ENCODE peak calls at places on chromosomes 4 and X, in eight cellular contexts. R is hepatocyte, T is stomach, B is tibial artery, M is sigmoid colon, N is fibroblast of pulmonary artery, H is ovary, F is GM12865. U is an unnamed sample.

GRCh38 chr4:153728151-153728550 is 31.7 kb downstream of the RNF175 start:
- DNase-seq in M (no peak), R (no peak), H (no peak), T (no peak), B (no peak), F (peak; percentile 6), N (no peak), U (no peak)

GRCh38 chr4:183074288-183074990 is 24.6 kb upstream of the WWC2 start:
- DNase-seq in B (no peak), M (no peak), R (no peak), T (no peak), H (no peak), N (peak; percentile 51), F (no peak), U (no peak)

GRCh38 chrX:63363788-63364187 is 12.7 kb upstream of the SPIN4 start:
- DNase-seq in F (no peak), T (no peak), B (no peak), H (no peak), M (no peak), N (no peak), R (no peak), U (no peak)

GRCh38 chr4:107825072-107825789 is 499 bp downstream of the SGMS2 start:
- DNase-seq in H (no peak), R (peak; percentile 72), M (peak; percentile 83), T (peak; percentile 43), N (peak; percentile 58), F (no peak), B (peak; percentile 77), U (no peak)

GRCh38 chrX:40573763-40574162 is 7.0 kb upstream of the ATP6AP2 start:
- DNase-seq in T (no peak), N (peak; percentile 17), H (no peak), R (no peak), F (peak; percentile 55), M (no peak), B (no peak), U (no peak)

GRCh38 chr4:151983854-151984253 is 223.0 kb upstream of the GATB start:
- DNase-seq in N (no peak), F (no peak), M (no peak), H (peak; percentile 26), B (no peak), R (peak; percentile 16), T (no peak), U (peak; percentile 6)

GRCh38 chrX:109826954-109827708 is 94.1 kb upstream of the ACSL4 start:
- DNase-seq in N (peak; percentile 75), H (no peak), F (no peak), R (peak; percentile 31), T (no peak), B (no peak), M (no peak), U (no peak)

GRCh38 chr4:99790796-99791617 is 25.6 kb upstream of the DAPP1 start:
- DNase-seq in F (no peak), T (no peak), R (no peak), B (no peak), N (peak; percentile 13), H (no peak), M (no peak), U (no peak)

GRCh38 chr4:73653695-73654106 is 33.5 kb upstream of the RASSF6 start:
- DNase-seq in M (no peak), R (peak; percentile 65), H (no peak), F (peak; percentile 65), T (peak; percentile 81), B (no peak), N (peak; percentile 75), U (peak; percentile 88)

GRCh38 chr4:22202351-22203343 is 254.1 kb upstream of the KCNIP4 start:
- DNase-seq in N (peak; percentile 27), T (no peak), R (peak; percentile 18), H (no peak), M (no peak), B (no peak), F (no peak), U (peak; percentile 38)

GRCh38 chr4:48139688-48140087 is 5.6 kb upstream of the TXK start:
- DNase-seq in H (no peak), B (no peak), F (no peak), T (no peak), R (no peak), N (peak; percentile 47), M (no peak), U (no peak)

GRCh38 chr4:43241104-43241503 is 348.6 kb downstream of the GRXCR1 start:
- DNase-seq in F (no peak), N (no peak), B (no peak), R (no peak), T (no peak), M (no peak), H (no peak), U (no peak)

GRCh38 chr4:153467897-153468262 is 1.7 kb downstream of the TMEM131L start:
- DNase-seq in R (no peak), B (no peak), N (peak; percentile 30), M (no peak), T (no peak), F (peak; percentile 81), H (no peak), U (no peak)

GRCh38 chrX:87728459-87728858 is 210.9 kb downstream of the KLHL4 start:
- DNase-seq in B (no peak), N (no peak), R (no peak), T (no peak), H (no peak), F (no peak), M (no peak), U (no peak)

GRCh38 chr4:85607624-85608023 is 132.7 kb downstream of the ARHGAP24 start:
- DNase-seq in R (no peak), T (peak; percentile 33), H (no peak), M (no peak), F (peak; percentile 80), N (no peak), B (no peak), U (no peak)

GRCh38 chrX:119466970-119467369 is 1.3 kb upstream of the SLC25A5 start:
- DNase-seq in F (no peak), M (no peak), N (no peak), R (no peak), H (no peak), T (no peak), B (no peak), U (no peak)

GRCh38 chrX:119467842-119468185 is 430 bp upstream of the SLC25A5 start:
- DNase-seq in N (no peak), M (no peak), T (no peak), B (no peak), H (no peak), R (no peak), F (no peak), U (no peak)

GRCh38 chrX:119468930-119469635 is 839 bp downstream of the SLC25A5 start:
- DNase-seq in N (peak; percentile 81), H (peak; percentile 88), M (peak; percentile 93), R (peak; percentile 93), T (peak; percentile 93), B (peak; percentile 90), F (peak; percentile 92), U (no peak)

GRCh38 chrX:119467433-119467832 is 811 bp upstream of the SLC25A5 start:
- DNase-seq in M (no peak), B (no peak), T (no peak), F (no peak), H (no peak), N (no peak), R (no peak), U (no peak)

GRCh38 chrX:119468186-119468929 is at the start of gene SLC25A5:
- DNase-seq in N (peak; percentile 79), R (peak; percentile 92), F (peak; percentile 93), M (peak; percentile 93), T (peak; percentile 86), H (peak; percentile 78), B (peak; percentile 91), U (peak; percentile 44)
- TF ChIP-seq CTCF in N (no peak), R (no peak), F (no peak), M (no peak), T (no peak), H (no peak), B (no peak), U (no peak)

DNA sequence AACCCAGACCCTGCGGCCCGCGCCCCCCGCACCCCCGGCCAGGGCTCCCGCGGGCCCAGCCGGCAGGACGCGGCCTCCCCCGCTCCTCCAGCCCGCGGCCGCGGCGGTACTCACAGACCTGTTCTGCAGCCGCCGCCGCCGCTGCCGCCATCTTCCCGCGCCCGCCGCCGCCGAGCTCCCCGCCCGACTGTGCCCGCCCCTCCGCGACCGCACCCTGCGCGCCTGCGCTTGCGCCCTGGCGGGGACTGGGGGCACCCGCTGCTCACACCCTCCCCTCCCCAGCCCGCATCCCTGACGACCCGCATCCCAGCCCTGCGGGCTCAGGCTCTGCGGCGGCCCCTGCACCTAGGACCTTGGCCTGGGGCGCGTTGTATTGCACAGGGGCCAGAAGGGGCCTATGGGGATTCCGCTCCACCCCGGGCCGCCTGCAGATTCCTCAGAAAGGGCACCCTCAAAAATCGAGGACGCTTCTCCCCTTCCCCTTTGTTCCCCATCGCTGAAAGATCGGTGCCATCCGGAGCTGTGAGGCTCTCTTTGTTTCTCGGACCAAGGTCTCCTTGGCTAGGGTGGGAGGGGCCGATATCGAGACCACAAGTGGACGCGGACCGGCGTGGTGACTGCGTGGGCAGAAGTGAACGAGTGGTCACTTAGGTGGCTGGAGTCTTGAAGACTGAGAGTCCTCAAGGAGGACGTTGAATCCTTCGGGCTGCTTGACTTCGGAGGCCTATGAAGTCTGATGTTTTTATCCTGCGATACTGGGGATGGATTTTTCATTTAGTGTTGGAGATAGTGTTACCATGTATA is at the start of gene SGCB:
- DNase-seq in R (peak; percentile 80), N (peak; percentile 39), M (peak; percentile 78), H (peak; percentile 73), B (peak; percentile 78), T (peak; percentile 60), F (peak; percentile 71), U (no peak)
- H3K4me3 ChIP-seq in R (peak within 1 kb of the TSS; percentile 96), N (peak within 1 kb of the TSS; percentile 83), M (peak within 1 kb of the TSS; percentile 48), H (peak within 1 kb of the TSS; percentile 76), B (peak within 1 kb of the TSS; percentile 70), T (peak within 1 kb of the TSS; percentile 96), F (peak within 1 kb of the TSS; percentile 77), U (peak within 1 kb of the TSS; percentile 72)

GRCh38 chrX:41923925-41924693 is 755 bp upstream of the CASK start:
- DNase-seq in N (peak; percentile 53), T (peak; percentile 49), M (no peak), H (no peak), F (peak; percentile 45), B (peak; percentile 54), R (peak; percentile 59), U (no peak)
- TF ChIP-seq CTCF in N (no peak), T (no peak), M (no peak), H (no peak), F (no peak), B (no peak), R (peak; percentile 17), U (no peak)

GRCh38 chr4:53591372-53591892 is at the start of gene LNX1:
- DNase-seq in R (peak; percentile 97), T (peak; percentile 96), H (no peak), M (no peak), F (no peak), N (no peak), B (no peak), U (peak; percentile 76)

GRCh38 chr4:53592128-53592527 is 842 bp upstream of the LNX1 start:
- DNase-seq in M (no peak), B (no peak), R (peak; percentile 38), F (no peak), H (no peak), T (no peak), N (peak; percentile 71), U (no peak)

GRCh38 chr4:53593765-53594164 is 2.5 kb upstream of the LNX1 start:
- DNase-seq in N (no peak), T (no peak), M (no peak), B (no peak), H (no peak), R (no peak), F (no peak), U (no peak)

GRCh38 chr4:53595204-53595603 is 3.9 kb upstream of the LNX1 start:
- DNase-seq in H (no peak), T (no peak), F (no peak), M (no peak), R (no peak), B (no peak), N (no peak), U (no peak)

GRCh38 chr4:53592686-53593641 is 1.7 kb upstream of the LNX1 start:
- DNase-seq in N (peak; percentile 42), H (peak; percentile 63), R (peak; percentile 87), M (no peak), F (no peak), T (peak; percentile 77), B (no peak), U (no peak)
- H3K4me3 ChIP-seq in N (peak overlapping the region; percentile 18), H (no peak overlapping the region), R (no peak overlapping the region), M (no peak overlapping the region), F (no peak overlapping the region), T (peak overlapping the region; percentile 19), B (peak overlapping the region; percentile 24), U (no peak overlapping the region)